ENCODE peak calls at places on chromosomes 5 and 9, in seven cellular contexts. Z is cardiac muscle cell; Y is CD8-positive, alpha-beta T cell; C is sigmoid colon; E is mucosa of descending colon; P is colonic mucosa; U is thoracic aorta. V is an unnamed sample. For H3K4me1 and H3K36me3, the result is how much of the 10 kb centered on the place peaks cover.

GRCh38 chr9:128808543-128808942 is 9.8 kb upstream of the ENDOG start:
- DNase-seq in P (no peak), Y (no peak), C (no peak), U (no peak), Z (no peak), E (no peak), V (no peak)

GRCh38 chr5:173969167-173970049 is 19.6 kb upstream of the C5orf47 start:
- DNase-seq in Z (peak), U (no peak), C (no peak), P (no peak), Y (no peak), E (no peak), V (no peak)

GRCh38 chr9:89000281-89000875 is 9.1 kb downstream of the S1PR3 start:
- DNase-seq in U (no peak), Z (no peak), Y (no peak), C (no peak), E (no peak), P (no peak), V (no peak)

GRCh38 chr5:101429241-101429640 is 526.2 kb upstream of the ST8SIA4 start:
- DNase-seq in Y (no peak), U (no peak), Z (no peak), P (no peak), C (no peak), E (no peak), V (no peak)

GRCh38 chr5:13909271-13909670 is 35.2 kb downstream of the DNAH5 start:
- DNase-seq in U (no peak), E (no peak), Y (no peak), C (no peak), P (no peak), Z (no peak), V (no peak)

GRCh38 chr9:114908796-114909448 is 21.5 kb downstream of the TNFSF8 start:
- DNase-seq in Z (no peak), P (no peak), E (no peak), C (no peak), Y (no peak), U (no peak), V (no peak)

GRCh38 chr5:14264605-14265316 is 121.6 kb downstream of the TRIO start:
- DNase-seq in Z (peak), P (peak), Y (peak), U (peak), E (peak), C (peak), V (peak)

GRCh38 chr5:89374818-89375521 is 492.0 kb upstream of the MEF2C start:
- DNase-seq in Y (no peak), P (peak), E (no peak), Z (no peak), U (no peak), C (no peak), V (no peak)

GRCh38 chr9:124695280-124695890 is 75.7 kb downstream of the NR6A1 start:
- DNase-seq in Y (no peak), C (no peak), E (no peak), Z (no peak), U (no peak), P (no peak), V (no peak)

GRCh38 chr9:107294756-107295155 is 11.7 kb downstream of the RAD23B start:
- DNase-seq in U (no peak), E (no peak), C (no peak), Z (no peak), P (no peak), Y (no peak), V (no peak)

GRCh38 chr9:107295995-107296394 is 12.9 kb downstream of the RAD23B start:
- DNase-seq in E (no peak), Z (no peak), U (no peak), P (no peak), C (no peak), Y (no peak), V (no peak)

GRCh38 chr9:107293555-107294085 is 10.5 kb downstream of the RAD23B start:
- DNase-seq in E (no peak), C (no peak), Z (no peak), Y (no peak), P (no peak), U (no peak), V (no peak)

DNA sequence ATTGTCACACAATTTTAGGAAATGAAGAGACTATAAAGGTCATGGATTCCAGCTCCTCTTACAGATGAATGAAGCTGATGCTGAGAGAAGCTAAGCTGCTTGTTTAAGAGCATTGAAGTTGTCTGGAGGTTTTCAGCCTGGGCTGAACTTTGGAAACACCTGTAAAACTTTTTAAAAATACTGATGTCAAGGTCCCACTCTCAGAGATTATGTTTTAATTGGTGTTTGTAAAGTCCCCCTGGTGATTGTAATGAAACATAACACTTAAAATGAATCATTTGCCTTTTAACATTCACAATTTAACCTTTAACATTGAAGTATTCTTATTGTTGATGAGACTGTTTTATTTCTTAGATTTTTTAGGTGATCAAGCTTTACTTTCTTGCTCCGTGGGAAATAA is 16.4 kb downstream of the RAD23B start:
- DNase-seq in U (no peak), P (no peak), Z (no peak), C (no peak), Y (no peak), E (no peak), V (no peak)
- TF ChIP-seq CTCF in U (no peak), P (no peak), Z (peak), C (no peak), Y (peak), E (no peak), V (no peak)

GRCh38 chr5:68251804-68252648 is 36.5 kb downstream of the PIK3R1 start:
- DNase-seq in Z (peak), C (peak), P (peak), Y (no peak), U (no peak), E (no peak), V (no peak)
- H3K4me1 ChIP-seq in Z (under half), C (half or more), P (under half), Y (half or more), U (half or more), E (under half), V (half or more)

GRCh38 chr5:146126068-146126467 is 20.7 kb upstream of the PLAC8L1 start:
- DNase-seq in Z (no peak), Y (no peak), U (no peak), P (no peak), E (no peak), C (no peak), V (no peak)
- H3K36me3 ChIP-seq in Z (half or more), Y (under half), U (under half), P (under half), E (under half), C (under half), V (half or more)

DNA sequence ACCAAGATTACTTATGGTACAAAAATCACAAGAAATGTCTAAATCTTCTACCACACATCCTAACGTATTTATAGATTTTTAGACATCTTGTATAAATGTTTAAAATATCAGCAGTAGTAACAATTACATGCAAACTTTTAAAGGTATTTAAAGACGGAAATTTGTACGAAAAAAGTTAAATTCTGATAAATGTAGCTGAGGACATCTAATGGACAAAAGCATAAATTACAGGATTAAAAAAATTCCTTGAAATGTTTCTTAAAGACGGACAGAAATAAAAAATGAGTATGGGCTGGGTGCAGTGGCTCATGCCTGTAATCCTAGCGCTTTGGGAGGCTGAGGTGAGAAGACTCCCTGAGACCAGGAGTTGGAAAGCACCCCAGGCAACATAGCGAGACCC is 15.8 kb downstream of the ERCC8 start:
- DNase-seq in Z (peak), Y (no peak), E (no peak), U (no peak), P (no peak), C (no peak), V (no peak)
- TF ChIP-seq CTCF in Z (peak), Y (no peak), E (no peak), U (no peak), P (peak), C (no peak), V (no peak)

GRCh38 chr5:65971643-65972042 is 45.3 kb downstream of the ERBIN start:
- DNase-seq in P (no peak), U (no peak), Y (no peak), E (no peak), C (no peak), Z (no peak), V (no peak)
- H3K4me1 ChIP-seq in P (under half), U (under half), Y (under half), E (under half), C (under half), Z (under half), V (under half)

GRCh38 chr5:171897231-171897630 is 109.2 kb downstream of the FBXW11 start:
- DNase-seq in U (no peak), Z (no peak), Y (no peak), C (no peak), E (no peak), P (no peak), V (no peak)

GRCh38 chr5:171893290-171893890 is 107.8 kb downstream of the SMIM23 start:
- DNase-seq in U (no peak), P (no peak), E (no peak), Y (no peak), Z (peak), C (no peak), V (no peak)

GRCh38 chr5:171891595-171891994 is 106.0 kb downstream of the SMIM23 start:
- DNase-seq in E (no peak), C (no peak), P (no peak), U (no peak), Z (no peak), Y (no peak), V (no peak)

GRCh38 chr5:171898379-171898778 is 108.1 kb downstream of the FBXW11 start:
- DNase-seq in Y (no peak), Z (no peak), U (no peak), C (no peak), P (no peak), E (no peak), V (no peak)

GRCh38 chr5:171895076-171895475 is 109.5 kb downstream of the SMIM23 start:
- DNase-seq in U (no peak), C (no peak), P (no peak), Y (no peak), Z (no peak), E (no peak), V (no peak)
- H3K36me3 ChIP-seq in U (under half), C (under half), P (under half), Y (under half), Z (under half), E (under half), V (under half)

GRCh38 chr9:19229725-19230355 is 653 bp upstream of the DENND4C start:
- DNase-seq in Y (no peak), P (peak), E (peak), U (no peak), Z (no peak), C (peak), V (peak)
- TF ChIP-seq CTCF in Y (no peak), P (no peak), E (no peak), U (peak), Z (no peak), C (no peak), V (no peak)

DNA sequence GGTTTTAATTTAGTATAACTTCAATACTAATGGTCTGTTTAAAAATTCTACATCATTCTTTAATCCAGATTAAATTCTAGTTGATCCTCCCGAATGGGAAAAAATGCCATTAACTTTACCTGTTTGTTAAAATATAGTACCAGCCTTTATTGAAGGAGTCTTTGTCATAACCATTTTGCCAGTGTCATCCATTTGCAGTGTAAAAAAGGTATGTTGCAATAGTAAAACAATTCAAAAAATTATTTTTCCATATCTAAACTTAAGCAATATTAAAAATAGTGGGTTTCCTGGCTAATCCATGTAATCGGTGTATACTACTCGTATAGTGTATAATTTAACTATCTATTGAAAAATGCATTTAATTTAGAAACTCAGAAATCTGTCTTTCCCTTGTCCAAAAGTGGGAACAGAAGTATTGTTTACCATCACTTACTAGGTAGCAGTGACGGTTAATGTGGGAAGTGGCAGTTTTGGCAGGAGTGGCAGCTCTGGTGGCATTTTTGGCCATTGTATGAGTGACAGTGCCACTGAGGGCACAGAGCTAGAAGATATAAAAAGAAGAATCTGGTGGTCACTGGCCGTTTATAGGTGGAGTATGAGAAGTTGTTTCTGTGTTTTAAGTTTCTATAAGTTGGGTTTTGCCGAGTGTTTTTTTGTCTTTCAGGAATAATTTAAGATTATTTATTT is 1.9 kb downstream of the AP3S1 start:
- DNase-seq in C (no peak), Z (no peak), E (no peak), U (no peak), P (no peak), Y (no peak), V (no peak)
- H3K4me1 ChIP-seq in C (under half), Z (under half), E (under half), U (under half), P (under half), Y (under half), V (under half)

DNA sequence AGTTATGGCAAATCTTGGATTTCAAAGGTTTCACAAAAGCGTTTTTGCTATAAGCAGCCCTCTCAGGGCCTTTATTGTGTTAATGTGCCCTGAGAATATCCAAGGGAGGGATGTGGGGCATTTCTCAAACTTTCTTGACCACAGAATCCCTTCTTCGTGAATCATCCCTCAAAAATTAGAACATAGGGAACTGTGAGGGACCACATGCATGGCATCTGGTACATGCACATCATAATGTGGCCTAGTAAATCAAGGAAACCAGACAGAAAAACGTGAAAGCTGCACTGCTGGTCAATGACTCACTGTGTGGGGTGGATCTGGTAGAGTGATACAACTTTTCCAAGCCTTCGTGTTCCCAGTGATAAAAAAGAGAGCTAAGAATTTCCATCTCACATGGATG is 22.4 kb downstream of the DDX31 start:
- DNase-seq in Z (peak), E (no peak), U (no peak), C (no peak), Y (no peak), P (no peak), V (no peak)
- H3K36me3 ChIP-seq in Z (under half), E (under half), U (under half), C (under half), Y (half or more), P (under half), V (half or more)

V was measured in upper lobe of right lung.